ENCODE peak calls at places on chromosomes 5 and 9, in four cellular contexts. R is LNCaP clone FGC, S is SK-N-SH, N is AG09309. V is an unnamed sample.

GRCh38 chr9:75918154-75918553 is 27.7 kb downstream of the PCSK5 start:
- DNase-seq in R (no peak), S (no peak), N (no peak), V (peak)

GRCh38 chr5:82802954-82803353 is 274.2 kb downstream of the TMEM167A start:
- DNase-seq in R (no peak), S (no peak), N (no peak), V (no peak)

GRCh38 chr9:107443786-107444185 is 45.8 kb downstream of the KLF4 start:
- DNase-seq in R (no peak), S (no peak), N (no peak), V (no peak)

GRCh38 chr5:131277875-131278795 is 14.3 kb downstream of the CDC42SE2 start:
- DNase-seq in R (no peak), S (no peak), N (no peak), V (peak)

GRCh38 chr5:173581408-173582197 is 34.8 kb downstream of the BOD1 start:
- DNase-seq in R (no peak), S (peak), N (no peak), V (peak)

GRCh38 chr5:38968665-38969064 is 105.5 kb downstream of the RICTOR start:
- DNase-seq in R (no peak), S (no peak), N (no peak), V (no peak)

GRCh38 chr5:96432245-96433065 is 593 bp downstream of the PCSK1 start:
- DNase-seq in R (no peak), S (peak), N (no peak), V (no peak)

GRCh38 chr5:132460835-132461230 is 29.7 kb downstream of the IRF1 start:
- DNase-seq in R (no peak), S (no peak), N (no peak), V (no peak)

GRCh38 chr9:27712826-27713225 is 139.5 kb upstream of the C9orf72 start:
- DNase-seq in R (no peak), S (no peak), N (no peak), V (no peak)

GRCh38 chr5:163366757-163367156 is 70.6 kb upstream of the CCNG1 start:
- DNase-seq in R (no peak), S (no peak), N (no peak), V (no peak)

GRCh38 chr9:122370303-122370702 is 521 bp upstream of the PTGS1 start:
- DNase-seq in R (no peak), S (no peak), N (no peak), V (no peak)

GRCh38 chr5:100584069-100584468 is 48.9 kb downstream of the FAM174A start:
- DNase-seq in R (no peak), S (no peak), N (no peak), V (no peak)

GRCh38 chr5:152560508-152561137 is 155.5 kb upstream of the NMUR2 start:
- DNase-seq in R (peak), S (peak), N (no peak), V (peak)

GRCh38 chr9:13597427-13597826 is 317.9 kb upstream of the MPDZ start:
- DNase-seq in R (no peak), S (no peak), N (no peak), V (no peak)

GRCh38 chr5:14296533-14297331 is 153.6 kb downstream of the TRIO start:
- DNase-seq in R (no peak), S (no peak), N (no peak), V (no peak)

GRCh38 chr9:21119093-21119770 is 22.4 kb downstream of the IFNW1 start:
- DNase-seq in R (no peak), S (no peak), N (no peak), V (peak)

GRCh38 chr9:20187318-20187717 is 398.5 kb upstream of the SLC24A2 start:
- DNase-seq in R (no peak), S (no peak), N (no peak), V (no peak)

GRCh38 chr9:134949681-134950403 is 32.1 kb upstream of the FCN1 start:
- DNase-seq in R (no peak), S (no peak), N (no peak), V (no peak)

GRCh38 chr5:116440329-116440895 is 134.2 kb downstream of the SEMA6A start:
- DNase-seq in R (no peak), S (no peak), N (no peak), V (no peak)

GRCh38 chr9:124784503-124784902 is 7.6 kb downstream of the OLFML2A start:
- DNase-seq in R (no peak), S (no peak), N (no peak), V (peak)

GRCh38 chr5:178086266-178086665 is 27.1 kb upstream of the N4BP3 start:
- DNase-seq in R (no peak), S (peak), N (no peak), V (peak)

GRCh38 chr5:73692981-73693380 is 67.0 kb downstream of the ARHGEF28 start:
- DNase-seq in R (no peak), S (no peak), N (no peak), V (no peak)

GRCh38 chr5:93603711-93604118 is 20.7 kb downstream of the NR2F1 start:
- DNase-seq in R (no peak), S (no peak), N (no peak), V (no peak)

GRCh38 chr9:83199240-83199639 is 136.3 kb upstream of the RASEF start:
- DNase-seq in R (peak), S (peak), N (peak), V (peak)

GRCh38 chr9:83198336-83198735 is 135.4 kb upstream of the RASEF start:
- DNase-seq in R (no peak), S (no peak), N (no peak), V (no peak)

GRCh38 chr9:83208065-83208850 is 145.3 kb upstream of the RASEF start:
- DNase-seq in R (no peak), S (no peak), N (no peak), V (no peak)

GRCh38 chr9:83200531-83200930 is 137.6 kb upstream of the RASEF start:
- DNase-seq in R (no peak), S (no peak), N (no peak), V (no peak)

GRCh38 chr9:83204047-83204446 is 141.1 kb upstream of the RASEF start:
- DNase-seq in R (no peak), S (no peak), N (no peak), V (no peak)
- TF ChIP-seq CTCF in R (no peak), S (peak), N (peak), V (no peak)

DNA sequence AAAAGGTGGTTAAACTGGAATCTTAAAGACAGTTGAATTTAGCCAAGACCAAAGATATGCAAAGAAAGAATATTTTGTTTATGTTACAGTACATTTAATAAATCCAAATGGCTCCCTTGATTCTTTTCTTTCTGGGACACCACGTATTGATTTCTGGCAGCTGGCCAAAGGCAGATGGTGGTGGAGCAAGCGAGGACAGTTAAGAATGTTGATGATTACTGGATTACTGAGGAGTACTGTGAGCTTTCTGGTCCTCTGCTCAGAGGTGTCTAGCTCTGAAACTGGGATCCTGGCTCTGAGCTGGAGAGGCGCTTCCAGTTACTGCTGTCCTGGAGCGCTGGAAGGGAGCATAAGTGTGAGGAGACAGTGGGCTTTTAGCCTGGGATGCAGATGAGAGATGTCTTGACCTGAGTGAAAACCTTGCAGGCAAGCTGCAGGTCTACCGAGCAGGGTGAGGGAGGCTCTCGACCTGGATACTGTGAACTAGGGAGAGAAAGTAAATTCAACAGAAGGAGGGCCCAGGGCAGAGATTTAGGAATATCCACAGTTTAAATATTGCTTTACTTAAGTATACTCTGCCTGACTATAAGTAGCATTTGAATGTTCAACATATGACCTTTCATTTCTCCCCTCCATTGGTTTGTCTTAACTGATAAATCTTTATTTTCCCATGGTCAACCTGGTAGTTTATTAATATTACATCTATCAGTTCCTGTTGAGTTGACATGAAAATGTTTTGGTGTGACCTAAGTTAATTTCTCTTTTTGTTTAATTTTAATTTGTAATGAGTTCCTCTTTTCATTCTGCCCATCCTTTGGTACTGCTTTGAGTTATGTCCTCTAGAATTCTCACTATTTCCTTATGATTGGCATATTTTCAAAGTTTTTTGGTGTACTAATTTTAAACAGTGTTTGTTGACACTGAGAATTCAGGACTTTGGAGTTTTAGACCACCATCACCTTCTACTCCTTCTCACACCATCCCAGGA is 3.7 kb downstream of the SYK start:
- DNase-seq in R (no peak), S (peak), N (no peak), V (no peak)
- H3K4me3 ChIP-seq in R (no peak), S (no peak), N (no peak), V (no peak)

DNA sequence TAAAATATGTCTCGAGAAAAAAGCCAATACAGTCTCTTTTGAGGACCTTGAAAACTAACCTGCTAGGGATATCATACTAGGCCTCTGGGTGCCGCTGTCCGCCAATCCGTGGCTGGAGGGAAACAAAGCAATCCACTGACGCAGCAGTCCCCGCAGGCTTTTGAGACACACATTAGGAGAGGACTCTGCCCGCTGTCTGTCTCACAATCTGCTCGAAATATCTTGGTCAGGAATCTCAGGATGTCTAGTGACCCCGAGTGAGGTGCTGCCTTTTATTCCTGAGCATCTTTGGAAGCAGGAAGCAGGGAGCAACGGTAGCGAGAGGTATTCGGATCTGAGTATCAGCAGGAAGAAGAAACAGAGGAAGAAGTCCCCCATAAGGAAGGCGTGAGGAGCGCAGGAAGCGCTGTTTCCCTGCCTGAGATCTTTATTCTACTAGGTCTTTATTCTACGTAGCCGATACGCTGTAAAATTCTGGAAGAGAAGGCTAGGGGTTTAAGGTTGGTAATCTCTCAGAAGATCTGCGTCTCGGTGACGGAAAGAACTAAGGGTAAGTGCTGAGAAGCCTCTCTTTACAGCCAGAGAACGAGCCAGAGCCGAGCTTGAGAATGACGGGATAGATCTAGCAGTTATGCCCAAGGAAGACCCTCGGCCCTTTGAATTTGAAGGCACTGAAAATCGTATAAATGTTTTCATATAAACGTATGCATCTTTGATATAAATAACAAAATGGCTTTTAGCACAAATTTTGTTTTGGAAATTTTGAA is 4.0 kb upstream of the PCDHGA1 start:
- DNase-seq in R (peak), S (peak), N (peak), V (peak)
- TF ChIP-seq CTCF in R (peak), S (peak), N (peak), V (peak)

GRCh38 chr5:77791926-77792325 is 15.8 kb upstream of the TBCA start:
- DNase-seq in R (no peak), S (no peak), N (no peak), V (no peak)
- H3K4me3 ChIP-seq in R (no peak), S (no peak), N (no peak), V (no peak)

GRCh38 chr9:129351058-129351641 is 173.1 kb upstream of the IER5L start:
- DNase-seq in R (no peak), S (peak), N (no peak), V (no peak)
- TF ChIP-seq CTCF in R (no peak), S (no peak), N (no peak), V (no peak)

GRCh38 chr5:140827704-140828401 is at the start of gene PCDHA6:
- DNase-seq in R (no peak), S (no peak), N (no peak), V (no peak)
- H3K4me3 ChIP-seq in R (no peak), S (no peak), N (peak), V (no peak)

GRCh38 chr5:88021141-88021540 is 247.5 kb downstream of the TMEM161B start:
- DNase-seq in R (no peak), S (no peak), N (no peak), V (no peak)
- TF ChIP-seq CTCF in R (no peak), S (no peak), N (no peak), V (no peak)

GRCh38 chr5:74865799-74866652 is at the start of gene FAM169A:
- DNase-seq in R (no peak), S (peak), N (no peak), V (peak)
- H3K4me3 ChIP-seq in R (peak), S (peak), N (peak), V (peak)

DNA sequence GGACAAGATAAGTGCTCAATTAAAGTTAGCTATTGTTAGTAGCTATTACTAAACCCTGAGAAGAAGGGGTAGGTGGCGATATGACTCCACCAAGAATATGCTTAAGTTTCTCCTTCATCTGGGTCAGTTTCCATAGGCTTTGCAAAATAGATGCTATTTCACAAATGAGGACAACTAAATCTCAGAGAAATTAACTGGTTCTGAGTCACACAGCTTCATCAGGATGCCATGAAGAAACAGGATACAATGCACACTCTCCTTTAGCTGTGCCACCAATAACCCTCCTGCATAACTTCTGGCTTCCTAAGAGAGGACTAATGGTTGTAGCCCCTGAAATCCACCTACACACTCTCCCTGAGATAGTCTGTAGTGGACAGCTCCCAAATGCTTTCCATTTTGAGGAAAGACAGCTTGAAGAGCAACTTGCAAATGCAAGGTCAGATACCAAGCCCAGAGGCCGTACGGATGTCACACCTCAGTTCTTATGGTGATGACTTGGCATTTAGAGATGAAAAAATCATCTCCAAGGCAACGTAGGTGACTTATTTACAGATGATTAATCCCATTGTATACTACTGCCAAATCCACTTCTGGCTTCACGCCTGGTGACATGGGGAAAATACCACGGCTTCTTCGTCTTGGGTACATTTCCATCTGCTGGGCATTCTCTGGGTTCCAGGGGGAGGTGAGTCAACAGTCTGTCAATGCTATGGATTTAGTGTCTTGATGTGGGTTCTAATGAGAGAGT is 251.4 kb upstream of the IL12B start:
- DNase-seq in R (peak), S (no peak), N (peak), V (peak)
- TF ChIP-seq CTCF in R (no peak), S (peak), N (peak), V (no peak)

V was measured in epithelial cell of esophagus.